ENCODE peak calls at places on chromosomes 12 and 14, in six cellular contexts. One of them, this sample, is unnamed. For H3K4me1, the result is how much of the 10 kb centered on the place peaks cover.

GRCh38 chr12:50110127-50110761 is 1.8 kb upstream of the COX14 start:
- DNase-seq in astrocyte: no peak
- DNase-seq in left lung: peak
- DNase-seq in ovary: peak
- DNase-seq in spleen: peak
- DNase-seq in neuronal stem cell: no peak
- DNase-seq in this sample: no peak

GRCh38 chr12:51905507-51906438 is 1.5 kb upstream of the ACVRL1 start:
- DNase-seq in ovary: no peak
- DNase-seq in left lung: peak
- DNase-seq in astrocyte: no peak
- DNase-seq in spleen: no peak
- DNase-seq in neuronal stem cell: no peak
- DNase-seq in this sample: peak

GRCh38 chr14:76985540-76986260 is 42.8 kb downstream of the IRF2BPL start:
- DNase-seq in ovary: no peak
- DNase-seq in spleen: no peak
- DNase-seq in astrocyte: peak
- DNase-seq in neuronal stem cell: no peak
- DNase-seq in left lung: no peak
- DNase-seq in this sample: no peak

GRCh38 chr14:68793734-68794129 is 865 bp upstream of the ZFP36L1 start:
- DNase-seq in neuronal stem cell: no peak
- DNase-seq in left lung: no peak
- DNase-seq in spleen: peak
- DNase-seq in ovary: no peak
- DNase-seq in astrocyte: no peak
- DNase-seq in this sample: no peak

GRCh38 chr12:45989857-45990467 is 412 bp downstream of the SCAF11 start:
- DNase-seq in left lung: peak
- DNase-seq in ovary: peak
- DNase-seq in neuronal stem cell: peak
- DNase-seq in astrocyte: peak
- DNase-seq in spleen: peak
- DNase-seq in this sample: peak

GRCh38 chr14:20184181-20184580 is 6.5 kb upstream of the OR11G2 start:
- DNase-seq in neuronal stem cell: no peak
- DNase-seq in spleen: no peak
- DNase-seq in left lung: no peak
- DNase-seq in ovary: no peak
- DNase-seq in astrocyte: no peak
- DNase-seq in this sample: no peak

GRCh38 chr14:35403085-35403396 is 1.5 kb downstream of the NFKBIA start:
- DNase-seq in neuronal stem cell: no peak
- DNase-seq in astrocyte: peak
- DNase-seq in left lung: no peak
- DNase-seq in ovary: peak
- DNase-seq in spleen: peak
- DNase-seq in this sample: no peak

GRCh38 chr12:89994901-89995300 is 286.3 kb upstream of the ATP2B1 start:
- DNase-seq in neuronal stem cell: no peak
- DNase-seq in ovary: no peak
- DNase-seq in left lung: no peak
- DNase-seq in spleen: no peak
- DNase-seq in astrocyte: no peak
- DNase-seq in this sample: no peak

GRCh38 chr14:97033556-97034081 is 236.4 kb downstream of the VRK1 start:
- DNase-seq in left lung: no peak
- DNase-seq in spleen: no peak
- DNase-seq in neuronal stem cell: no peak
- DNase-seq in astrocyte: no peak
- DNase-seq in ovary: no peak
- DNase-seq in this sample: no peak

GRCh38 chr12:25241171-25242020 is 9.3 kb downstream of the KRAS start:
- DNase-seq in spleen: no peak
- DNase-seq in neuronal stem cell: no peak
- DNase-seq in ovary: no peak
- DNase-seq in left lung: no peak
- DNase-seq in astrocyte: peak
- DNase-seq in this sample: no peak

GRCh38 chr14:34223302-34224150 is 238.5 kb downstream of the SPTSSA start:
- DNase-seq in left lung: no peak
- DNase-seq in spleen: no peak
- DNase-seq in astrocyte: no peak
- DNase-seq in neuronal stem cell: no peak
- DNase-seq in ovary: no peak
- DNase-seq in this sample: no peak

GRCh38 chr12:68482660-68483059 is 128.0 kb upstream of the RAP1B start:
- DNase-seq in neuronal stem cell: no peak
- DNase-seq in ovary: no peak
- DNase-seq in left lung: no peak
- DNase-seq in astrocyte: no peak
- DNase-seq in spleen: no peak
- DNase-seq in this sample: no peak

GRCh38 chr12:43858096-43858495 is 22.2 kb downstream of the TMEM117 start:
- DNase-seq in neuronal stem cell: no peak
- DNase-seq in astrocyte: no peak
- DNase-seq in ovary: no peak
- DNase-seq in spleen: no peak
- DNase-seq in left lung: no peak
- DNase-seq in this sample: no peak

GRCh38 chr14:53316504-53316903 is 163.4 kb upstream of the DDHD1 start:
- DNase-seq in astrocyte: no peak
- DNase-seq in neuronal stem cell: no peak
- DNase-seq in ovary: no peak
- DNase-seq in left lung: no peak
- DNase-seq in spleen: no peak
- DNase-seq in this sample: no peak

GRCh38 chr12:106292339-106292738 is 10.2 kb upstream of the TCP11L2 start:
- DNase-seq in neuronal stem cell: no peak
- DNase-seq in spleen: no peak
- DNase-seq in astrocyte: no peak
- DNase-seq in left lung: no peak
- DNase-seq in ovary: no peak
- DNase-seq in this sample: no peak
- H3K4me1 ChIP-seq in neuronal stem cell: under half
- H3K4me1 ChIP-seq in spleen: under half
- H3K4me1 ChIP-seq in astrocyte: under half
- H3K4me1 ChIP-seq in left lung: under half
- H3K4me1 ChIP-seq in ovary: under half
- H3K4me1 ChIP-seq in this sample: under half

DNA sequence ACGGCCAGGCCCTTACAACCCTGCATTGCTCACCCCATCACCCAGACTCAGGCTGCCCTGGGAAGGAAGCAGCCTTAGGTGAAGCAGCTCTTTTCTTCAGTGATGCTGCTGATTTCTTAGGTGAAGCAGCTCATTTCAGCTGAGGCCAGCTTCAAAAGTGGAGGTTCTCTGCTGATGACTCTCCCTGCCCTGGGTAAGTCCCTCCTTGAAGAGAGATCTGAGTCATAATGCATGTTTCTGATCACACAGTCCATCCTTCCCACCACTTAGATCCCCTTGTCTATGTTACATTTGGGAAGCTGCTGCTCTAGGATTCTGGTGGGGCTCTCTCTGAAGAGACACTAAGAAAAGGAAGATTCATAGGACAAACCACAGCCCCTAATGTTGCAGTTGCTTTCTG is 17.2 kb upstream of the ZNF140 start:
- DNase-seq in neuronal stem cell: no peak
- DNase-seq in left lung: no peak
- DNase-seq in spleen: no peak
- DNase-seq in astrocyte: no peak
- DNase-seq in ovary: no peak
- DNase-seq in this sample: no peak
- H3K4me3 ChIP-seq in neuronal stem cell: no peak
- H3K4me3 ChIP-seq in left lung: no peak
- H3K4me3 ChIP-seq in spleen: no peak
- H3K4me3 ChIP-seq in astrocyte: no peak
- H3K4me3 ChIP-seq in ovary: no peak
- H3K4me3 ChIP-seq in this sample: no peak

GRCh38 chr14:103130965-103131364 is 7.7 kb downstream of the TNFAIP2 start:
- DNase-seq in neuronal stem cell: no peak
- DNase-seq in spleen: no peak
- DNase-seq in left lung: no peak
- DNase-seq in ovary: peak
- DNase-seq in astrocyte: peak
- DNase-seq in this sample: peak
- H3K4me1 ChIP-seq in neuronal stem cell: under half
- H3K4me1 ChIP-seq in spleen: half or more
- H3K4me1 ChIP-seq in left lung: under half
- H3K4me1 ChIP-seq in ovary: under half
- H3K4me1 ChIP-seq in astrocyte: under half
- H3K4me1 ChIP-seq in this sample: under half

DNA sequence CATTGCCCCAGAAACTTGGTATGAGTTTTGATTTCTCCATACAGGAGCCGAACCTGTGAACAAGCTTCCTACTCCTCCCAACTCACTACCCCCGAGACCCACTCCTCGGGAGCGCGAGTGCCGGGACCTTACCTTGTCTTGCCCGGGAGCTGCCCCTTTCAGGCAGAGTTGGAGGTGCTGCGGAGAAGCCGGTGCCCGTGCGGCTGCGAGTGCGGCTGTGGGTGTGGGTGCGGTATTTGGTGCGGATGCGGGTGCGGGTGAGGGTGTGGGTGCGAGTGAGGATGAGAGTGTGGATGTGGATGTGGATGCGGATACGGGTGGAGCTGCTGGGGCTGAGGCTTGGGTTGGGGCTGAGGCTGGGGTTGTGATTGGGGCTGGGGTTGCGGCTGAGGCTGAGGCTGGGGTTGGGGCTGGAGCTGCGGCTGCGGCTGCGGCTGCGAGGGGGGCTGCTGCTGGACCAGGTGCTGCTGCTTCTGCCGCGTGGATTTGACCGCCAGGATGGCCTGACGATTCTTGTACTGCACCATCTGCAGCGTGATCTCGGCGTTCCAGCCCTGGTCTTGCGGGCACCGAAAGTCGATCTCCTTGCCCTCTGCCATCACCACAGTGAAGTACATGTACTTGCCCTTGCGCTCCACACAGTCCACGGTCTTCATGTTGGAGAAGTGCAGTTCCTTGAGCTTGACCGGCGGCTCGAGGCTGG is 1.0 kb downstream of the PHLDA1 start:
- DNase-seq in neuronal stem cell: no peak
- DNase-seq in ovary: peak
- DNase-seq in spleen: peak
- DNase-seq in astrocyte: no peak
- DNase-seq in left lung: peak
- DNase-seq in this sample: no peak
- H3K4me3 ChIP-seq in neuronal stem cell: peak
- H3K4me3 ChIP-seq in ovary: peak
- H3K4me3 ChIP-seq in spleen: peak
- H3K4me3 ChIP-seq in astrocyte: peak
- H3K4me3 ChIP-seq in left lung: peak
- H3K4me3 ChIP-seq in this sample: peak

DNA sequence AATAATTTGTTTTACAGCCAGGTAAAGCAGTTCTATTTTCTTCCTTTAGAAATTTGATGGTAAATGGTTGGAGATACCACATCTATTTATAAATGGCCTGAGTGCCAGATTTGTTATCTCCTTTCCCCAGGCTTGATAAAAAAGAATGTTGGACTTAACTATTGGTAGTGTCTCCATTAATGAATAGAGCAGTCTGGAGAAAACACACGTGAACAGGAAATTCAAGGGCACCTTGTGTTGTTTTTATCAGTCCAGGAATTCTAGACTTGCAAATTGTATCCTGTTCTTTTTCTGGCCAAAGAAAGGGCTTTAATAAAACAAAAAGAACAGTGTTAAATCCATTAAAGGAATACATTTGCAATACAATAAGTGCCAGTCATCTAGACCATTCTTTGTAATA is 40.8 kb upstream of the BMAL2 start:
- DNase-seq in spleen: no peak
- DNase-seq in ovary: no peak
- DNase-seq in left lung: no peak
- DNase-seq in neuronal stem cell: no peak
- DNase-seq in astrocyte: peak
- DNase-seq in this sample: no peak
- H3K4me1 ChIP-seq in spleen: under half
- H3K4me1 ChIP-seq in ovary: under half
- H3K4me1 ChIP-seq in left lung: under half
- H3K4me1 ChIP-seq in neuronal stem cell: under half
- H3K4me1 ChIP-seq in astrocyte: under half
- H3K4me1 ChIP-seq in this sample: under half

GRCh38 chr14:38210587-38211257 is 3.0 kb downstream of the SSTR1 start:
- DNase-seq in left lung: no peak
- DNase-seq in spleen: no peak
- DNase-seq in ovary: no peak
- DNase-seq in neuronal stem cell: peak
- DNase-seq in astrocyte: peak
- DNase-seq in this sample: no peak
- H3K4me3 ChIP-seq in left lung: peak
- H3K4me3 ChIP-seq in spleen: peak
- H3K4me3 ChIP-seq in ovary: no peak
- H3K4me3 ChIP-seq in neuronal stem cell: no peak
- H3K4me3 ChIP-seq in astrocyte: peak
- H3K4me3 ChIP-seq in this sample: no peak

This sample was measured in RWPE2.